ENCODE peak calls at places on chromosomes 3 and 15, in seven cellular contexts. R is H9, T is IMR-90, Y is neuronal stem cell, W is trophoblast cell, H is mesenchymal stem cell, B is H1. X is an unnamed sample.

GRCh38 chr3:65402597-65402996 is 636.1 kb downstream of the MAGI1 start:
- DNase-seq in B (no peak), H (peak), R (no peak), Y (no peak), T (peak), W (peak), X (peak)

GRCh38 chr15:84734794-84735479 is 13.5 kb upstream of the ZNF592 start:
- DNase-seq in T (peak), H (peak), Y (no peak), B (peak), R (peak), W (peak), X (peak)

GRCh38 chr3:127043731-127044510 is 61.0 kb downstream of the PLXNA1 start:
- DNase-seq in Y (no peak), H (no peak), R (no peak), W (no peak), B (no peak), T (no peak), X (no peak)

GRCh38 chr3:151403246-151403645 is 18.7 kb upstream of the P2RY12 start:
- DNase-seq in R (no peak), Y (no peak), W (no peak), H (no peak), B (no peak), T (peak), X (no peak)

GRCh38 chr15:48855501-48856440 is 22.2 kb upstream of the EID1 start:
- DNase-seq in T (peak), Y (no peak), H (peak), B (no peak), W (peak), R (no peak), X (peak)

GRCh38 chr15:95826831-95827230 is 503.7 kb upstream of the NR2F2 start:
- DNase-seq in R (no peak), Y (no peak), T (no peak), B (no peak), W (peak), H (no peak), X (peak)

GRCh38 chr15:101397521-101398003 is 91.9 kb downstream of the PCSK6 start:
- DNase-seq in W (no peak), R (peak), B (no peak), H (no peak), Y (no peak), T (no peak), X (no peak)

GRCh38 chr15:94576889-94577533 is 345.6 kb downstream of the MCTP2 start:
- DNase-seq in B (peak), T (no peak), R (peak), H (no peak), Y (peak), W (peak), X (peak)

GRCh38 chr15:85533949-85534543 is 153.6 kb downstream of the AKAP13 start:
- DNase-seq in R (no peak), B (no peak), Y (no peak), H (no peak), T (no peak), W (no peak), X (no peak)

GRCh38 chr3:183409219-183409618 is 19.2 kb downstream of the MCF2L2 start:
- DNase-seq in W (no peak), R (no peak), B (no peak), T (no peak), H (no peak), Y (no peak), X (no peak)

GRCh38 chr3:141431411-141432378 is 55.1 kb upstream of the RASA2 start:
- DNase-seq in T (no peak), W (peak), H (no peak), Y (no peak), B (no peak), R (no peak), X (no peak)

GRCh38 chr15:69000091-69000490 is 14.4 kb upstream of the NOX5 start:
- DNase-seq in H (no peak), W (peak), T (no peak), R (no peak), B (no peak), Y (no peak), X (no peak)

GRCh38 chr15:70559223-70559823 is 204.0 kb downstream of the UACA start:
- DNase-seq in Y (no peak), W (peak), T (peak), R (peak), H (peak), B (no peak), X (no peak)

GRCh38 chr3:16090013-16090412 is 84.5 kb upstream of the GALNT15 start:
- DNase-seq in B (no peak), H (peak), R (no peak), W (peak), Y (no peak), T (peak), X (no peak)

GRCh38 chr15:68344600-68344999 is 67.1 kb downstream of the FEM1B start:
- DNase-seq in R (no peak), Y (no peak), B (no peak), W (peak), T (no peak), H (no peak), X (no peak)

GRCh38 chr3:41202834-41203345 is 3.6 kb downstream of the CTNNB1 start:
- DNase-seq in Y (no peak), T (peak), H (peak), B (no peak), W (peak), R (no peak), X (peak)

GRCh38 chr3:58325525-58325992 is 7.1 kb upstream of the PXK start:
- DNase-seq in R (no peak), T (peak), B (no peak), W (peak), Y (no peak), H (peak), X (no peak)

GRCh38 chr3:129182390-129183180 is 1.1 kb downstream of the CNBP start:
- DNase-seq in H (peak), T (peak), R (no peak), W (peak), Y (no peak), B (no peak), X (peak)

GRCh38 chr15:63407612-63408011 is 26.0 kb upstream of the CA12 start:
- DNase-seq in H (no peak), Y (no peak), W (no peak), R (no peak), B (no peak), T (no peak), X (peak)

GRCh38 chr3:124890573-124891190 is 3.5 kb upstream of the ITGB5 start:
- DNase-seq in Y (no peak), W (no peak), B (no peak), H (no peak), T (no peak), R (no peak), X (no peak)

GRCh38 chr3:188248036-188248561 is 94.1 kb downstream of the LPP start:
- DNase-seq in Y (no peak), B (no peak), W (no peak), T (no peak), R (no peak), H (no peak), X (no peak)

DNA sequence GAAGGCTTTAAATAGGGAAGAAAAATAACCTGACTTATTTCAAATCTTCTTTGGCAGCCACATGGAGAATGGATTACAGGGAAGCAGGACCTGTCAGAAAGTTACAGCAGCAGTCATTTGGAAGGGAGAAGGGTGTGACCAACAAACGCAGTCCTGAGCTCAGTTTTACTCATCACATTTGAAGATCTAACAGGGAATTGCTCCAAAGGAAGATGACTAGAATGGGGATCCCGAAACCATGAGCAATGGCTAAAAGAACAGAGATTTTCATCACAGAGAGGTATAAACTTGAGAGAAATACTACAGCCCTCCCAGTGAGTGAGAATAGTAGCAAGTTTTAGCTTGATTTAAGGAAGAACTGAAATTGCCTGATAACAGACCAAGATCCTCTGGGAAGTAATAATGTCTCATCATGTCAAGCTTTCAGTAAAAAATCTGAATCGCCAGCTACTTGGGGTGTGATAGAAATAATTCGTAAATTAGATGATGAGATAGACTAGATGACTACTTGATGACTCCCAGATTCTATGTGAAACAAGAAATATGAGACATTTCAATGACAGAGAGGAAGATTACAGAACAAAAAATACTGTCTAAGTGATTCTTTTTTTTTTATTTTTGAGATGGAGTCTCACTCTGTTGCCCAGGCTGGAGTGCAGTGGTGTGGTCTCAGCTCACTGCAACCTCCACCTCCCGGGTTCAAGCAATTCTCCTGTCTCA is 17.0 kb downstream of the CD47 start:
- DNase-seq in H (no peak), Y (no peak), R (no peak), B (no peak), T (peak), W (no peak), X (no peak)
- H2AK5ac ChIP-seq in H (no peak), Y (no peak), R (no peak), B (no peak), T (no peak), W (no peak), X (no peak)

DNA sequence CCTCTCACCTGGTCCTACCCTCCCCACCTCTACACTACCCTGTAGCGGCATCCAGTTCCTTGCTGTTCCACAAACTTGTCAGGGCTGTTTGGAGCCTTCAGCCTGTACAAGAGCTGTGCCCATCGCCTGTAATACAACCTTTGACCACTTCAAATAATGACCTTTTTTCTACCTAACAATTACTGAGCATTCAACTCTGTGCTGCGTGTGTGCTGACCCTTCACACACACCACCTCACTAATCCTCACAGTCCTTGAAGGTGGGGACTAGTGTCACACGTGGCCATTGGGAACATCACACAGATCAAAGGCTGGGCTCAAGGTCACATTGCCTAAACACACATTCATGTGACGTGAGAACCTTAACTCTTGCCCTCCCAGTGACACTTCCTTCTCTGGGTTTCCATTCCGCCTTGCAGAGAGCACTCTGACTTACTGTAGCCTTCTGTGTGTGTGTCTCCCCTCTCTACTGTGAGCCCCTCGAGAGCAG is 3.1 kb downstream of the C3orf20 start:
- DNase-seq in R (no peak), T (no peak), B (no peak), H (no peak), W (no peak), Y (no peak), X (peak)
- H2AK5ac ChIP-seq in R (no peak), T (no peak), B (no peak), H (no peak), W (no peak), Y (no peak), X (no peak)

GRCh38 chr3:136351351-136351750 is 101.2 kb downstream of the PCCB start:
- DNase-seq in R (no peak), H (peak), B (no peak), Y (no peak), W (no peak), T (peak), X (no peak)
- H2AK5ac ChIP-seq in R (no peak), H (no peak), B (no peak), Y (no peak), W (no peak), T (peak), X (no peak)

GRCh38 chr3:34508732-34509131 is 710.3 kb downstream of the PDCD6IP start:
- DNase-seq in B (no peak), T (no peak), Y (no peak), W (no peak), H (no peak), R (no peak), X (no peak)
- H2AK5ac ChIP-seq in B (no peak), T (no peak), Y (no peak), W (no peak), H (no peak), R (no peak), X (no peak)

DNA sequence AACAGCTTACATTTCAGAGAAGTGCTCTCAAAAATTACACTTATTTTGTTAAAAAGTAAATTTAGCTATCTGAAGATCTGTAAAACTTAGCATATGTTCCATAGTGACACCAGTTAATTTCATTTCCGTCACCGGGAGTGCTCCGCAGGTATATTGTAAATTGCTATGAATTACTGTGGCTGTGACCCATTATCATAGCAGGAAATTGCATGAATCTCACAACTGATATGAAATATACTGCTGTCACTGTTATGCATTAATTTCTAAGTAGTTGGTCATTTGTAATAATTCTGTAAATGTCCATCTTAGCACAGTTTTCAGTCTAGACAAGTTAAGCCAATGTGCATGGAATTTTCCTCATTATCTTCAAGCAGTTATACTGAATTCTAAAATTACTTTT is 91.2 kb downstream of the EPHA3 start:
- DNase-seq in T (no peak), Y (no peak), R (no peak), W (no peak), B (no peak), H (no peak), X (no peak)
- H2AK5ac ChIP-seq in T (no peak), Y (no peak), R (no peak), W (no peak), B (no peak), H (no peak), X (no peak)

GRCh38 chr3:71309342-71309741 is 274.2 kb downstream of the FOXP1 start:
- DNase-seq in B (no peak), Y (no peak), W (peak), H (no peak), T (no peak), R (no peak), X (no peak)
- H2AK5ac ChIP-seq in B (no peak), Y (no peak), W (no peak), H (no peak), T (no peak), R (no peak), X (no peak)

X was measured in mesendoderm.